ENCODE peak calls at places on chromosomes 2 and 18, in four cellular contexts. X is endothelial cell, W is GM23338, D is lower lobe of right lung. N is an unnamed sample.

GRCh38 chr2:44632931-44633689 is 271.4 kb downstream of the CAMKMT start:
- DNase-seq in X (no peak), W (no peak), D (no peak), N (no peak)

GRCh38 chr2:202038471-202039277 is 5.0 kb downstream of the FZD7 start:
- DNase-seq in X (peak), D (no peak), W (peak), N (no peak)

GRCh38 chr2:191901031-191901430 is 54.1 kb upstream of the CAVIN2 start:
- DNase-seq in W (peak), X (no peak), D (no peak), N (no peak)

GRCh38 chr2:8312221-8312620 is 369.6 kb upstream of the ID2 start:
- DNase-seq in W (no peak), X (no peak), D (no peak), N (no peak)

GRCh38 chr2:102442967-102443828 is 20.2 kb downstream of the IL18RAP start:
- DNase-seq in X (peak), W (peak), D (no peak), N (no peak)

GRCh38 chr2:236172866-236173733 is 4.9 kb upstream of the GBX2 start:
- DNase-seq in W (peak), D (no peak), X (no peak), N (peak)

GRCh38 chr2:1736997-1737480 is 7.3 kb downstream of the PXDN start:
- DNase-seq in D (peak), W (no peak), X (no peak), N (no peak)

GRCh38 chr2:132595186-132595585 is 74.8 kb downstream of the LYPD1 start:
- DNase-seq in D (no peak), W (no peak), X (no peak), N (no peak)

GRCh38 chr2:59567115-59567514 is 986.3 kb downstream of the BCL11A start:
- DNase-seq in X (no peak), D (no peak), W (no peak), N (no peak)

GRCh38 chr2:88919087-88919738 is 227.7 kb downstream of the RPIA start:
- DNase-seq in W (peak), D (no peak), X (no peak), N (no peak)

GRCh38 chr2:109434351-109434750 is 179.4 kb downstream of the SEPTIN10 start:
- DNase-seq in X (no peak), D (no peak), W (no peak), N (no peak)

GRCh38 chr2:73984922-73985317 is 210 bp downstream of the TET3 start:
- DNase-seq in X (peak), D (peak), W (peak), N (no peak)

GRCh38 chr2:207531024-207531411 is 1.3 kb downstream of the CREB1 start:
- DNase-seq in D (no peak), X (no peak), W (no peak), N (no peak)

GRCh38 chr2:175004730-175004979 is 526 bp downstream of the CHN1 start:
- DNase-seq in X (peak), D (no peak), W (peak), N (no peak)

GRCh38 chr2:98458667-98459380 is 14.2 kb downstream of the INPP4A start:
- DNase-seq in D (no peak), X (no peak), W (no peak), N (peak)

GRCh38 chr2:69380072-69380917 is 6.7 kb downstream of the GFPT1 start:
- DNase-seq in D (peak), W (no peak), X (no peak), N (no peak)

GRCh38 chr2:26164641-26165211 is 8.2 kb upstream of the GAREM2 start:
- DNase-seq in W (no peak), X (no peak), D (peak), N (no peak)

GRCh38 chr2:240947607-240948006 is 41.5 kb downstream of the CROCC2 start:
- DNase-seq in D (no peak), X (no peak), W (no peak), N (peak)

GRCh38 chr18:46431522-46432171 is 225.4 kb downstream of the LOXHD1 start:
- DNase-seq in W (peak), D (no peak), X (no peak), N (no peak)

GRCh38 chr2:144706671-144707070 is 186.8 kb upstream of the ZEB2 start:
- DNase-seq in W (no peak), X (no peak), D (no peak), N (no peak)

GRCh38 chr2:15445891-15446562 is 115.1 kb downstream of the NBAS start:
- DNase-seq in D (no peak), W (no peak), X (no peak), N (no peak)

GRCh38 chr2:174518397-174518796 is 31.6 kb upstream of the GPR155 start:
- DNase-seq in W (no peak), X (no peak), D (no peak), N (no peak)

GRCh38 chr2:144198116-144198515 is 321.8 kb downstream of the ZEB2 start:
- DNase-seq in X (no peak), W (peak), D (no peak), N (no peak)

GRCh38 chr2:239365071-239365781 is 35.6 kb downstream of the HDAC4 start:
- DNase-seq in W (no peak), X (no peak), D (no peak), N (no peak)

GRCh38 chr18:51936115-51936514 is 403.9 kb upstream of the DCC start:
- DNase-seq in D (no peak), X (no peak), W (peak), N (no peak)

GRCh38 chr18:51666717-51667320 is 469.3 kb upstream of the MEX3C start:
- DNase-seq in W (peak), D (no peak), X (no peak), N (no peak)

GRCh38 chr2:218431878-218432277 is 13.0 kb downstream of the VIL1 start:
- DNase-seq in X (no peak), W (no peak), D (peak), N (no peak)

GRCh38 chr2:162244559-162245031 is 1.4 kb upstream of the FAP start:
- DNase-seq in W (no peak), X (no peak), D (peak), N (no peak)

GRCh38 chr2:23386422-23387220 is 1.6 kb downstream of the KLHL29 start:
- DNase-seq in D (peak), W (peak), X (peak), N (no peak)

GRCh38 chr18:6255121-6255742 is 159.5 kb downstream of the L3MBTL4 start:
- DNase-seq in D (no peak), X (no peak), W (no peak), N (no peak)

GRCh38 chr2:82316573-82317371 is 2012.2 kb upstream of the LRRTM1 start:
- DNase-seq in W (no peak), D (no peak), X (no peak), N (no peak)

GRCh38 chr2:40127147-40127546 is 324.7 kb downstream of the SLC8A1 start:
- DNase-seq in W (no peak), X (no peak), D (no peak), N (no peak)

GRCh38 chr2:240467659-240468299 is 32.3 kb downstream of the GPC1 start:
- DNase-seq in W (no peak), D (no peak), X (peak), N (peak)

GRCh38 chr18:59388180-59388579 is 29.1 kb upstream of the LMAN1 start:
- DNase-seq in D (no peak), W (no peak), X (no peak), N (no peak)

GRCh38 chr18:23641143-23641720 is 21.5 kb downstream of the ANKRD29 start:
- DNase-seq in X (no peak), W (no peak), D (no peak), N (no peak)

GRCh38 chr18:23636041-23636399 is 26.7 kb downstream of the ANKRD29 start:
- DNase-seq in X (no peak), W (no peak), D (no peak), N (no peak)

GRCh38 chr18:23641937-23642666 is 20.6 kb downstream of the ANKRD29 start:
- DNase-seq in X (no peak), W (peak), D (no peak), N (no peak)

GRCh38 chr18:23643815-23644214 is 18.9 kb downstream of the ANKRD29 start:
- DNase-seq in W (no peak), D (no peak), X (no peak), N (no peak)

DNA sequence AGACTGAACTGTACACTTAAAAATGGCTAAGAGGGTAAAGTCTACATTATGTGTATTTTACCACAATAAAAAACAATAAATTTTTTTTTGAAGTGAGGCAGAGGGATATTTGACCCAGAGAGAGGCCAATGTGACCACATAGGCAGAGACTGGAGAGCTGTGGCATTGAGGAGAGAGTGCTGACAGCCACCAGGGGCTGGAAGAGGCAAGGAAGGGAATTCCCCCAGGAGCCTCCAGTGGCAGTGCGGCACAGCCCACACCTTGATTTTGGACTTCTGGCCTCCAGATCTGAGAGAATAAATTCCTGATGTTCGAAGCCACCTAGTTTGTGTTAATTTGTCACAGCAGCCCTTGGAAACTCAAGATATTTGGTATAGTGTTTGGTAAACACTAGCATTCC is 22.7 kb downstream of the ANKRD29 start:
- DNase-seq in X (no peak), D (no peak), W (peak), N (no peak)
- TF ChIP-seq CTCF in X (no peak), D (no peak), W (no peak), N (no peak)

GRCh38 chr18:22325396-22325795 is 92.3 kb downstream of the CTAGE1 start:
- DNase-seq in D (no peak), X (no peak), W (no peak), N (no peak)

GRCh38 chr18:22320736-22321135 is 97.0 kb downstream of the CTAGE1 start:
- DNase-seq in X (no peak), D (no peak), W (no peak), N (no peak)

GRCh38 chr18:22322251-22322691 is 95.4 kb downstream of the CTAGE1 start:
- DNase-seq in D (no peak), W (no peak), X (no peak), N (peak)

GRCh38 chr18:22320155-22320554 is 97.6 kb downstream of the CTAGE1 start:
- DNase-seq in D (no peak), X (no peak), W (no peak), N (no peak)

DNA sequence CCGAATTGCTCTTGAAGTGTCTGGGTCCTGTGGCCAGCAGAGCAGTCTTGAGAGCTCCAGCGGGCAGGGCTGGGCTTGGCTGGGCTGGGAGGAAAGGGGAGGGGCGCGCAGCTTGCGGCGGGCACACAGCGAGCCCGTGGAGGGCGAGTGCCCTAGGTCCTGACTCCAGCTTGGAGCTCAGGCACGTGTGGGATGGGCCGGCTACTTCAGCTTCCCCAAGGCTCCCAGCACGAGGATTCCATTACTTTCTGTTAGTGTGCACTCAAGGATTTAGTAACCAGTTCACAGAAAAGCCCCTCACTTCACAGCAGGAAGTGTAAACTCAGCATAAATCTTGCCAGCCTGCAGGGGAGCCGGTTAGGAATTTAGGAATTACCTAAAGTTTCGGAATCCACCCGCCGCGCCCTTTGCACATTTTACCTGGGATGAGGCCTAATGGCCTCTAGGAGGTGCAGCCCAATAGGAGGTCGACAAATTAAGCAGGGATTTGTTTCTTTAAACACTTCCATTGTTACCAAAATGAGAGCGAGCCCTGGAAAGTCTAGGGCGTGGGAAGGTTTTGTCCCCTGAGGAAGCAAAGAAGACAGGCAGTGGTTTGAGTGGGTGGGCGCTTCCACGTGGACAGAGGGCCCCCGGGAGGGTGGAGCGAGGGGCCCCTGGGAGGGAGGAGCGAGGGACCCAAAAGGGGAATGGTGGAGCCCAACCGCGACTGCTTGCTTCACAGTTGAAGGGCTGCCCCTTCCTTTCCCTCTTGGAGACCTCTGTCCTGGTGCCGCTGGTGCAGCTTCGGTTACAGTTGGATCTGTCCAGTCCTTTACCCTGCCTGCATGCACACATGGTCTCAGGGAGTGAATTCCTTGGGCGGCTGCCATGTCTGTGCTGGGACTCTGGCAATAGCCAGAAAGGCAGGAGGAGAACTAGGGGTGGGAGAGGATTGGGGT is 93.3 kb downstream of the CTAGE1 start:
- DNase-seq in D (peak), W (peak), X (peak), N (no peak)
- TF ChIP-seq CTCF in D (no peak), W (peak), X (peak), N (peak)

DNA sequence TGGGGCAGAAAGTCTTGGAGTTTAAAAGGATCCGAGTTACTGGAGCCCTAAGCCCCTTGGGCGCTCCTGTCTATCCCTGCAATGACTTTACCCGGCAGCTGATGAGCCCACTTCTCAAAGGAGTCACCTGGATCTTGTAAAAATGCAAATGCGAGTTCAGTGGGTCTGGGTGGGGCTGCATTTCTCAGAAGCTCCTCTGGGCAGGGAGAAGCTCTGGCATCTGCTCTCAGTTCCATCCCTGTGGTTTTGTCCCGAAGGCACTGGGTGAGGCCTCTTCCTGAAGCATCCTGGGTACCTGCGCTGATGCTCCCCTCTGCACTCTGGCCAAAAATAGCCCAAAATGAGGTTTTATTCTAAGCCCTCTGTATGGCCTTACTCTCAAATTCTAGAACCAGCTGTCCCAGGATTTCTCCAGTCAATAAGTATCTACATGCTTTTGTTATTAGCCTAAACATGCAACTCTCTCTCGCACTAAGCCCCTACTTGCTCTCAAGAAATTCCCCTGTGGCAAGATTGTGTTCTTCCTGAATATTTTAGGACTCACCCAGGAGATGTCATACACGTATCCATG is 167.8 kb upstream of the APCDD1 start:
- DNase-seq in D (no peak), W (no peak), X (no peak), N (no peak)
- TF ChIP-seq CTCF in D (no peak), W (no peak), X (no peak), N (no peak)

GRCh38 chr2:113240150-113240914 is 38.4 kb downstream of the PAX8 start:
- DNase-seq in X (no peak), D (peak), W (no peak), N (no peak)
- TF ChIP-seq CTCF in X (no peak), D (no peak), W (no peak), N (no peak)

GRCh38 chr18:54127759-54128378 is 96.6 kb downstream of the MBD2 start:
- DNase-seq in X (peak), D (no peak), W (peak), N (no peak)
- TF ChIP-seq CTCF in X (peak), D (peak), W (peak), N (peak)

DNA sequence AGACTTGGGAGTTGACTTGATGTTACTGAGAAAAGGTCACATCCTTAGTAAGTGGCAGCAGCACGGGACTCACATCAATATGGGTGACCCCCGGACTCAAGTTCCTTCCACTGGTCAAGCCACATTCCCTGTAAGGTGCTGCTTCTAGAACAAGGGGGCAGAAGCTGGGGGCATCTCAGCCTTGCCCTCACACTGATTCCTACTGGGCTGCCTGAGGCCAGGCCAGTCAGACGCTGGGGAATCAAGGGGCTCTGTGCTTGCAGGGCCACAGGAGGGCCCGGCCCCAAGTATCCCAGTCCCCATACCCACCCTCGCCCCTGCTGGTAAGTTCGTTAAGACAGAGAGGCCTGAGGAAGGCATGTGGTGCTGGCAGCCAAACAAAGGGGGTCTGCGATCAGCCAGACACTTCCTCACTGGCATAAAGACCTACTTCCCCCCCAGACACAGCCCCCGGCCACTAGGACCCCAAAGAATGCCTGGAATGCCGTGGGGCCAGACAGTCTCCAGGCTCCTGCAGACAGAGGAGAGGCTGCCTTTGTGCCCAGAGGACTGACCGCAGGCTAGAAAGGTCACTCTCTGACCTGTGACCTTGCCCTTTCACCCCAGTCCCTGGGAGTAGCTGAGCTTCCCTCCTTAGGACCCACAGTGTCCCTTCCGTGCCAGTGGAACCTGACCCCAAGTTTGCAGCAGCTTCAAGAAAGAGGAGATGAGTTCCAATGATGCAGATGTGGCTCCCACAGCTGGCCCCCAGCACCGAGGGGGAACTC is 83.6 kb downstream of the HS1BP3 start:
- DNase-seq in X (no peak), W (peak), D (no peak), N (no peak)
- TF ChIP-seq CTCF in X (no peak), W (no peak), D (no peak), N (no peak)

DNA sequence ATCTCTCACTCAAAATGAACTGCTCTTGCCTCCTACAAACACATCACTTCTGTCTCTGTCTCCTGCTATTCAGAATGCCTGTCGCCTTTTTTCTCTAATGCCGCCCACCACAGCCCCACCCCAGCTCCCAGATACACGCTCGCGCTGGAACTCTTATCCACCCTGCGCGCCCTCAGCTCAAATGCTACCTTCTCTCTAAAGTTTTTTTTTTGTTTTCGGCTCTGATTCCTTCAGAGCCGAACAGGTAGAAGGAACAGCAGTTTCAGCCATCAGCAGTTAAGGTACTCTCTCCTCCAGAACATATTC is 3.9 kb upstream of the SOS1 start:
- DNase-seq in W (no peak), X (no peak), D (no peak), N (no peak)
- TF ChIP-seq CTCF in W (no peak), X (no peak), D (no peak), N (no peak)

DNA sequence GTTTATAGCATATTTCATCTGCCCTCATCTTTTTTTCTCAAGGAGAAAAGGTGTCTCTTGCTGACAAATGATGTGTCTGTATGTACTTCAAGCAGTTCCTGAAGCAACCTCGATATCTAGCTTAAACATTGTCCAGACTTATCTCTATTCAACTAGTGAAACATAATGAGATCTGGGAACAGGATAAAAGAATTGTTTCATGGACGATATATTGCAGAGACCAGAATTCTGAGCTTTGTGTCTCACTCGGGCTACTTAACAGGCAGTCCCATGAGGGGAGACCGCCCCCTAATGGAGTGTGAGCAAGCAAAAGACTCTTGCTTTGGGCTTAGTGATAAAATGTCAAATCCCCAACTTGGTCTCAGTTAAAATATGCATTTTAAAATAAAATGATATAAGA is 929.2 kb upstream of the SOX11 start:
- DNase-seq in D (no peak), X (peak), W (peak), N (no peak)
- TF ChIP-seq CTCF in D (no peak), X (no peak), W (peak), N (no peak)

GRCh38 chr2:37284386-37284785 is 40.2 kb downstream of the PRKD3 start:
- DNase-seq in D (no peak), X (no peak), W (no peak), N (no peak)

GRCh38 chr2:37282746-37283145 is 41.9 kb downstream of the PRKD3 start:
- DNase-seq in D (no peak), W (no peak), X (no peak), N (no peak)

GRCh38 chr2:37291680-37292079 is 33.0 kb downstream of the PRKD3 start:
- DNase-seq in D (no peak), W (no peak), X (no peak), N (no peak)

GRCh38 chr2:37283207-37283606 is 41.4 kb downstream of the PRKD3 start:
- DNase-seq in X (no peak), D (no peak), W (no peak), N (no peak)

GRCh38 chr2:37287966-37288365 is 36.7 kb downstream of the PRKD3 start:
- DNase-seq in D (no peak), X (no peak), W (peak), N (no peak)
- TF ChIP-seq CTCF in D (peak), X (no peak), W (peak), N (no peak)